ENCODE peak calls at places on chromosomes 5 and 9, in ten cellular contexts. C is prostate gland, X is upper lobe of left lung, A is sigmoid colon, F is HCT116, Z is K562, M is spleen, D is suprapubic skin, B is stomach, N is transverse colon. I is an unnamed sample.

GRCh38 chr5:113514263-113514590 is 733 bp downstream of the YTHDC2 start:
- DNase-seq in C (no peak), X (no peak), A (no peak), F (no peak), Z (no peak), M (no peak), D (no peak), B (no peak), N (no peak), I (no peak)

GRCh38 chr9:755454-756381 is 85.8 kb upstream of the DMRT1 start:
- DNase-seq in C (no peak), X (no peak), A (peak; percentile 37), F (peak; percentile 40), Z (no peak), M (no peak), D (peak; percentile 32), B (no peak), N (no peak), I (no peak)

GRCh38 chr9:87540444-87541105 is 42.9 kb downstream of the DAPK1 start:
- DNase-seq in C (no peak), X (no peak), A (no peak), F (no peak), Z (no peak), M (no peak), D (no peak), B (no peak), N (no peak), I (no peak)

GRCh38 chr9:95024097-95024671 is 293.3 kb downstream of the FANCC start:
- DNase-seq in C (no peak), X (no peak), A (no peak), F (no peak), Z (no peak), M (no peak), D (no peak), B (peak; percentile 73), N (no peak), I (no peak)

GRCh38 chr5:1840741-1841521 is 39.7 kb downstream of the NDUFS6 start:
- DNase-seq in C (no peak), X (peak; percentile 78), A (no peak), F (no peak), Z (no peak), M (peak; percentile 70), D (peak; percentile 77), B (no peak), N (no peak), I (no peak)

GRCh38 chr5:167587768-167588167 is 703.7 kb upstream of the WWC1 start:
- DNase-seq in C (no peak), X (no peak), A (no peak), F (peak; percentile 8), Z (no peak), M (no peak), D (no peak), B (no peak), N (no peak), I (no peak)

GRCh38 chr5:135087950-135088349 is 53.9 kb upstream of the PITX1 start:
- DNase-seq in C (no peak), X (no peak), A (no peak), F (no peak), Z (no peak), M (peak; percentile 23), D (peak; percentile 24), B (no peak), N (no peak), I (no peak)

GRCh38 chr5:6819521-6819920 is 106.3 kb downstream of the TENT4A start:
- DNase-seq in C (no peak), X (no peak), A (no peak), F (no peak), Z (no peak), M (no peak), D (no peak), B (no peak), N (no peak), I (no peak)

GRCh38 chr5:89313804-89314588 is 431.0 kb upstream of the MEF2C start:
- DNase-seq in C (no peak), X (no peak), A (no peak), F (peak; percentile 41), Z (peak; percentile 61), M (no peak), D (no peak), B (no peak), N (peak; percentile 8), I (peak; percentile 4)

GRCh38 chr5:124849774-124850173 is 103.3 kb upstream of the ZNF608 start:
- DNase-seq in C (no peak), X (no peak), A (no peak), F (no peak), Z (no peak), M (no peak), D (no peak), B (no peak), N (no peak), I (no peak)

GRCh38 chr9:109730228-109730627 is 49.8 kb upstream of the PALM2AKAP2 start:
- DNase-seq in C (peak; percentile 64), X (no peak), A (no peak), F (no peak), Z (no peak), M (no peak), D (no peak), B (no peak), N (peak; percentile 47), I (no peak)

DNA sequence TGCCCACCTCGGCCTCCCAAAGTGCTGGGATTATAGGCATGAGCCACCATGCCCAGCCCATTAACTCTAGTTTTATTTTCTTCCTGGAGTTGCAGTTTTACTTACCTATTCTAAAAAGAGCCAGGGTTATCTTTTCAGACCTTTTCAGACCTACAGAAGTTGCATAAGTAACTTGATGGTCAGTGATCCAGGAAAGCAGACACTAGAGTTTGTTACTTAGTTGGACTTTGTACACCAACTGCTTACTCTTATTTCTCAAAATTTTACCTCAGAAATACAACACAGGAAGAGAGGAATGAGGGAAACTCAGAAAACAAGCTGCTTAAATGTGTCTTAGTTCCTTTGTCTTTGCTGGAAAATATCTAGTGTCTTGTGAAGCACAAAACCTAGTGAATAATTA is 25.4 kb downstream of the RAD23B start:
- DNase-seq in C (no peak), X (no peak), A (no peak), F (no peak), Z (no peak), M (no peak), D (no peak), B (no peak), N (no peak), I (no peak)
- TF ChIP-seq POLR2AphosphoS5 in C (no peak), X (no peak), A (no peak), F (no peak), Z (no peak), M (no peak), D (no peak), B (no peak), N (no peak), I (no peak)

GRCh38 chr9:2407450-2407849 is 214.1 kb upstream of the VLDLR start:
- DNase-seq in C (no peak), X (peak; percentile 25), A (no peak), F (no peak), Z (no peak), M (no peak), D (no peak), B (no peak), N (no peak), I (no peak)

GRCh38 chr9:2406252-2406651 is 215.3 kb upstream of the VLDLR start:
- DNase-seq in C (no peak), X (peak; percentile 59), A (no peak), F (no peak), Z (no peak), M (no peak), D (no peak), B (no peak), N (no peak), I (no peak)

DNA sequence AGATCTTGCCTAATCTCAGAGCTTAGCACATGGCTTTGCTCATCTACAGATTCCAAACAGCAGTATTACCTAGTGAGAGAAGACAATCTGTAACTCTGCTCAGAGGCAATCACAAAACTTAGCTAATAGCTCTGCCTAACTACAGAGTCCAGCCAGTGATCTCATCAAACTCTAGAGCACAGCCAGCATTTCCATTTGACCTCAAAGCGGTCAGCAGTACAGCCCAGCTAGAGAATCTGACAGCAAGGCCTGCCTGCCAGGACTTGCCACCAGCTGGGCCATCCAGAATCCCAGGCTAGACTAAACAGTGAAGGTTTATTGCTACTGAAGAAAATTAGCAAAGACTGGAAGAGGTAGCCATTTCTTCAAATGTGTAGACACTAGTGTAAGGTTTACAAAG is 217.9 kb upstream of the VLDLR start:
- DNase-seq in C (no peak), X (no peak), A (no peak), F (no peak), Z (no peak), M (no peak), D (no peak), B (no peak), N (no peak), I (no peak)
- TF ChIP-seq POLR2A in C (no peak), X (no peak), A (no peak), F (no peak), Z (no peak), M (no peak), D (no peak), B (no peak), N (no peak), I (no peak)

GRCh38 chr5:138953370-138954256 is 78.5 kb upstream of the LRRTM2 start:
- DNase-seq in C (peak; percentile 92), X (peak; percentile 82), A (peak; percentile 96), F (no peak), Z (peak; percentile 39), M (peak; percentile 90), D (peak; percentile 89), B (peak; percentile 87), N (peak; percentile 80), I (peak; percentile 53)
- TF ChIP-seq POLR2AphosphoS5 in C (peak; percentile 96), X (peak; percentile 75), A (no peak), F (no peak), Z (no peak), M (peak; percentile 81), D (no peak), B (peak; percentile 64), N (no peak), I (no peak)

GRCh38 chr9:25864509-25864908 is 186.3 kb upstream of the TUSC1 start:
- DNase-seq in C (no peak), X (no peak), A (no peak), F (no peak), Z (no peak), M (no peak), D (no peak), B (no peak), N (no peak), I (no peak)
- TF ChIP-seq POLR2A in C (no peak), X (no peak), A (no peak), F (no peak), Z (no peak), M (no peak), D (no peak), B (no peak), N (no peak), I (no peak)

DNA sequence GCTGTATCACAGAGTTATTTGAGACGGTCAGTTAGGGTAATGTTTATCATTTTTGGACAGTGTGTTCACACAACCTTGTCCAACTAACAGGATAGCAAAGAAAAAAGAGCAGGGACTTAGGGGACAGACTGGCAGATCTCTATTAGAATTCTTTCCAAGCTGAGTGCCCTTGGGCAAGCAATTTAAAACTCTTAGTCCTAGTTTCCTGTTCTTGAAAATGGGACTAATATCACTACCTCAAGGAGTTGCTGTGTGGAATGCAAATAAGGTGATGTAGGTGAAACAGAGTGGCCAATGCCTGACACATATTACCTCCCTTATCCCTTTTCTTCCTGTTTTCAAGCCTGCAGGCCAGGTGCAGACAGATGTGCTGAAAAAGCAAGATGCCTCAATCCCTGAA is 186.7 kb downstream of the PAPPA start:
- DNase-seq in C (no peak), X (no peak), A (no peak), F (no peak), Z (no peak), M (no peak), D (no peak), B (no peak), N (no peak), I (no peak)
- TF ChIP-seq POLR2AphosphoS5 in C (no peak), X (no peak), A (no peak), F (no peak), Z (no peak), M (no peak), D (no peak), B (no peak), N (no peak), I (no peak)

I was measured in GM12891.